ENCODE peak calls at places on chromosome 21, in six cellular contexts. V is endothelial cell of umbilical vein, L is HepG2, X is K562, P is GM12878, H is NB4. Y is an unnamed sample.
A peak's percentile ranks its signal among the peaks of the same experiment; 100 is the strongest.

GRCh38 chr21:45393833-45394638 is 10.9 kb upstream of the COL18A1 start:
- DNase-seq in V (no peak), L (no peak), X (no peak), P (no peak), H (no peak), Y (no peak)

GRCh38 chr21:44926364-44927101 is 5.8 kb upstream of the ITGB2 start:
- DNase-seq in V (no peak), L (no peak), X (no peak), P (no peak), H (no peak), Y (no peak)

GRCh38 chr21:42118121-42118795 is 47.1 kb downstream of the UMODL1 start:
- DNase-seq in V (no peak), L (no peak), X (no peak), P (no peak), H (peak; percentile 50), Y (no peak)

GRCh38 chr21:16330340-16331319 is 600.8 kb downstream of the USP25 start:
- DNase-seq in V (peak; percentile 87), L (peak; percentile 52), X (no peak), P (no peak), H (peak; percentile 62), Y (peak; percentile 1)

GRCh38 chr21:25735895-25736597 is 1.3 kb downstream of the GABPA start:
- DNase-seq in V (peak; percentile 73), L (peak; percentile 21), X (no peak), P (no peak), H (peak; percentile 37), Y (peak; percentile 2)

GRCh38 chr21:26972131-26972707 is 5.3 kb upstream of the ADAMTS5 start:
- DNase-seq in V (no peak), L (no peak), X (no peak), P (no peak), H (peak; percentile 38), Y (no peak)

GRCh38 chr21:16942703-16943102 is 570.1 kb upstream of the CXADR start:
- DNase-seq in V (peak; percentile 26), L (peak; percentile 35), X (no peak), P (no peak), H (peak; percentile 0), Y (no peak)

GRCh38 chr21:26965567-26966359 is 1.1 kb downstream of the ADAMTS5 start:
- DNase-seq in V (no peak), L (no peak), X (no peak), P (no peak), H (no peak), Y (no peak)

GRCh38 chr21:14918542-14918941 is 146.3 kb downstream of the NRIP1 start:
- DNase-seq in V (no peak), L (no peak), X (peak; percentile 11), P (no peak), H (no peak), Y (no peak)

GRCh38 chr21:45256912-45257672 is 30.6 kb downstream of the POFUT2 start:
- DNase-seq in V (peak; percentile 61), L (no peak), X (peak; percentile 56), P (no peak), H (peak; percentile 74), Y (no peak)

GRCh38 chr21:46161800-46162592 is 6.6 kb upstream of the FTCD start:
- DNase-seq in V (no peak), L (no peak), X (no peak), P (no peak), H (no peak), Y (no peak)

GRCh38 chr21:41446571-41446970 is 20.5 kb downstream of the MX1 start:
- DNase-seq in V (no peak), L (no peak), X (no peak), P (no peak), H (no peak), Y (no peak)

GRCh38 chr21:44549525-44550211 is 1.6 kb downstream of the KRTAP10-2 start:
- DNase-seq in V (no peak), L (no peak), X (peak; percentile 3), P (no peak), H (no peak), Y (no peak)

GRCh38 chr21:46020581-46020980 is 39.0 kb downstream of the COL6A1 start:
- DNase-seq in V (no peak), L (no peak), X (no peak), P (no peak), H (no peak), Y (no peak)

GRCh38 chr21:46196733-46197132 is 12.5 kb upstream of the SPATC1L start:
- DNase-seq in V (no peak), L (no peak), X (no peak), P (no peak), H (no peak), Y (no peak)

GRCh38 chr21:17467392-17467791 is 45.5 kb upstream of the CXADR start:
- DNase-seq in V (peak; percentile 32), L (peak; percentile 27), X (no peak), P (no peak), H (no peak), Y (no peak)

GRCh38 chr21:44612029-44612486 is at the start of gene KRTAP10-8:
- DNase-seq in V (no peak), L (no peak), X (no peak), P (no peak), H (no peak), Y (no peak)

GRCh38 chr21:18334066-18334465 is 69.5 kb downstream of the TMPRSS15 start:
- DNase-seq in V (no peak), L (no peak), X (no peak), P (no peak), H (no peak), Y (no peak)

GRCh38 chr21:42193131-42193671 is 25.7 kb upstream of the ABCG1 start:
- DNase-seq in V (peak; percentile 27), L (no peak), X (no peak), P (no peak), H (peak; percentile 57), Y (no peak)

GRCh38 chr21:24969068-24969467 is 638.2 kb downstream of the MRPL39 start:
- DNase-seq in V (no peak), L (no peak), X (no peak), P (no peak), H (no peak), Y (no peak)

GRCh38 chr21:26177187-26177586 is 6.6 kb upstream of the APP start:
- DNase-seq in V (no peak), L (no peak), X (no peak), P (no peak), H (no peak), Y (no peak)

GRCh38 chr21:42107177-42107880 is 36.2 kb downstream of the UMODL1 start:
- DNase-seq in V (no peak), L (no peak), X (peak; percentile 47), P (no peak), H (no peak), Y (no peak)

DNA sequence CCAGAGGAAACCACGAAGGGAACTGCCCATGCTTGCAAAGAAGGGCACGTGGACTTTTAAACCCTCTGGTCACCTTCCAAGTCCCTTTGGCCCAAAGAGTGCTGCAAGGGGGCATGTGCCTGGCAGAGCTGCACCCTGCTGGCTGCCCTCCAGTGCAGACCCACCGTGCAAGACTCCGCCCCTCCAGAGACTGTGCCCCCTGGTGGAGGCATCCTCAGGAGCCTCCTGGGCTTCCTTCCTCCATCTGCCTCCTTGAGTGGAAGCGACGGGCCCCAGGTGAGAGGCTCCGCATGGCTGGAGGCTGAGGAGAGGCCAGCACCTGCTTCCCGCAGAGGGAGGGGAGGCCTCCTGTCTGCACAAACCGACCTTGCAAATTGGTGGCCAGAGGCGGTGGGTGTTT is 100.7 kb downstream of the CRYAA start:
- DNase-seq in V (no peak), L (no peak), X (peak; percentile 72), P (no peak), H (peak; percentile 36), Y (no peak)
- TF ChIP-seq MYC in V (no peak), L (no peak), X (no peak), P (no peak), H (no peak), Y (no peak)

GRCh38 chr21:29893687-29894086 is 46.1 kb downstream of the GRIK1 start:
- DNase-seq in V (no peak), L (no peak), X (no peak), P (no peak), H (no peak), Y (no peak)

GRCh38 chr21:29887313-29888009 is 52.3 kb downstream of the GRIK1 start:
- DNase-seq in V (no peak), L (no peak), X (no peak), P (no peak), H (no peak), Y (no peak)

GRCh38 chr21:29888437-29888836 is 51.4 kb downstream of the GRIK1 start:
- DNase-seq in V (no peak), L (no peak), X (no peak), P (no peak), H (no peak), Y (no peak)

GRCh38 chr21:29896884-29897283 is 42.9 kb downstream of the GRIK1 start:
- DNase-seq in V (no peak), L (no peak), X (no peak), P (no peak), H (no peak), Y (no peak)

GRCh38 chr21:29892379-29892778 is 47.4 kb downstream of the GRIK1 start:
- DNase-seq in V (no peak), L (no peak), X (no peak), P (no peak), H (no peak), Y (no peak)
- TF ChIP-seq MYC in V (no peak), L (no peak), X (no peak), P (no peak), H (no peak), Y (no peak)

GRCh38 chr21:33412832-33413519 is 9.8 kb downstream of the IFNGR2 start:
- DNase-seq in V (no peak), L (peak; percentile 98), X (no peak), P (no peak), H (no peak), Y (no peak)

GRCh38 chr21:33414068-33414467 is 10.9 kb downstream of the IFNGR2 start:
- DNase-seq in V (no peak), L (no peak), X (no peak), P (no peak), H (no peak), Y (no peak)

GRCh38 chr21:33414926-33415325 is 11.7 kb downstream of the IFNGR2 start:
- DNase-seq in V (no peak), L (no peak), X (no peak), P (no peak), H (no peak), Y (no peak)

GRCh38 chr21:33406493-33406892 is 3.3 kb downstream of the IFNGR2 start:
- DNase-seq in V (no peak), L (no peak), X (no peak), P (no peak), H (no peak), Y (no peak)

GRCh38 chr21:33411949-33412430 is 8.8 kb downstream of the IFNGR2 start:
- DNase-seq in V (no peak), L (peak; percentile 50), X (no peak), P (no peak), H (no peak), Y (no peak)
- TF ChIP-seq MYC in V (no peak), L (no peak), X (no peak), P (no peak), H (no peak), Y (no peak)

GRCh38 chr21:30986966-30987365 is 51.3 kb downstream of the KRTAP19-8 start:
- DNase-seq in V (no peak), L (no peak), X (no peak), P (no peak), H (no peak), Y (no peak)
- TF ChIP-seq MYC in V (no peak), L (no peak), X (no peak), P (no peak), H (no peak), Y (no peak)